ENCODE peak calls at places on chromosomes 3 and 15, in six cellular contexts. One of them, this sample, is unnamed.

GRCh38 chr3:99084156-99084555 is 182.7 kb upstream of the DCBLD2 start:
- DNase-seq in cardiac septum: no peak
- DNase-seq in AG04449: no peak
- DNase-seq in stimulated activated CD4-positive, alpha-beta T cell treated with anti-CD3 and anti-CD28 coated beads, TNF-alpha, amount 100 ng/mL, for 4 hours: no peak
- DNase-seq in ureter: no peak
- DNase-seq in anterior cingulate cortex: no peak
- DNase-seq in this sample: no peak

GRCh38 chr3:23709987-23710386 is 95.8 kb upstream of the UBE2E1 start:
- DNase-seq in cardiac septum: no peak
- DNase-seq in anterior cingulate cortex: no peak
- DNase-seq in stimulated activated CD4-positive, alpha-beta T cell treated with anti-CD3 and anti-CD28 coated beads, TNF-alpha, amount 100 ng/mL, for 4 hours: no peak
- DNase-seq in AG04449: no peak
- DNase-seq in ureter: no peak
- DNase-seq in this sample: no peak

GRCh38 chr3:64456674-64457073 is 231.1 kb downstream of the ADAMTS9 start:
- DNase-seq in ureter: no peak
- DNase-seq in stimulated activated CD4-positive, alpha-beta T cell treated with anti-CD3 and anti-CD28 coated beads, TNF-alpha, amount 100 ng/mL, for 4 hours: no peak
- DNase-seq in anterior cingulate cortex: no peak
- DNase-seq in AG04449: no peak
- DNase-seq in cardiac septum: no peak
- DNase-seq in this sample: no peak

GRCh38 chr3:89260721-89261120 is 153.3 kb downstream of the EPHA3 start:
- DNase-seq in anterior cingulate cortex: no peak
- DNase-seq in cardiac septum: no peak
- DNase-seq in ureter: no peak
- DNase-seq in stimulated activated CD4-positive, alpha-beta T cell treated with anti-CD3 and anti-CD28 coated beads, TNF-alpha, amount 100 ng/mL, for 4 hours: no peak
- DNase-seq in AG04449: no peak
- DNase-seq in this sample: no peak

GRCh38 chr3:27714101-27714526 is 8.0 kb downstream of the EOMES start:
- DNase-seq in stimulated activated CD4-positive, alpha-beta T cell treated with anti-CD3 and anti-CD28 coated beads, TNF-alpha, amount 100 ng/mL, for 4 hours: no peak
- DNase-seq in AG04449: no peak
- DNase-seq in ureter: no peak
- DNase-seq in anterior cingulate cortex: no peak
- DNase-seq in cardiac septum: no peak
- DNase-seq in this sample: no peak

GRCh38 chr3:66047321-66048050 is 8.8 kb upstream of the MAGI1 start:
- DNase-seq in anterior cingulate cortex: no peak
- DNase-seq in stimulated activated CD4-positive, alpha-beta T cell treated with anti-CD3 and anti-CD28 coated beads, TNF-alpha, amount 100 ng/mL, for 4 hours: no peak
- DNase-seq in cardiac septum: no peak
- DNase-seq in AG04449: peak
- DNase-seq in ureter: no peak
- DNase-seq in this sample: no peak

GRCh38 chr3:196292281-196292923 is 4.9 kb upstream of the PCYT1A start:
- DNase-seq in cardiac septum: no peak
- DNase-seq in AG04449: no peak
- DNase-seq in stimulated activated CD4-positive, alpha-beta T cell treated with anti-CD3 and anti-CD28 coated beads, TNF-alpha, amount 100 ng/mL, for 4 hours: no peak
- DNase-seq in anterior cingulate cortex: no peak
- DNase-seq in ureter: no peak
- DNase-seq in this sample: no peak

GRCh38 chr3:186540444-186541226 is 3.5 kb downstream of the CRYGS start:
- DNase-seq in stimulated activated CD4-positive, alpha-beta T cell treated with anti-CD3 and anti-CD28 coated beads, TNF-alpha, amount 100 ng/mL, for 4 hours: peak
- DNase-seq in cardiac septum: no peak
- DNase-seq in ureter: peak
- DNase-seq in anterior cingulate cortex: peak
- DNase-seq in AG04449: peak
- DNase-seq in this sample: peak

GRCh38 chr15:62533687-62534086 is 368.6 kb upstream of the C2CD4B start:
- DNase-seq in cardiac septum: no peak
- DNase-seq in anterior cingulate cortex: no peak
- DNase-seq in ureter: no peak
- DNase-seq in stimulated activated CD4-positive, alpha-beta T cell treated with anti-CD3 and anti-CD28 coated beads, TNF-alpha, amount 100 ng/mL, for 4 hours: no peak
- DNase-seq in AG04449: no peak
- DNase-seq in this sample: no peak

GRCh38 chr3:126467611-126467955 is 8.1 kb downstream of the ZXDC start:
- DNase-seq in stimulated activated CD4-positive, alpha-beta T cell treated with anti-CD3 and anti-CD28 coated beads, TNF-alpha, amount 100 ng/mL, for 4 hours: no peak
- DNase-seq in cardiac septum: no peak
- DNase-seq in ureter: no peak
- DNase-seq in anterior cingulate cortex: no peak
- DNase-seq in AG04449: no peak
- DNase-seq in this sample: no peak

GRCh38 chr15:59997070-59997701 is 6.9 kb upstream of the FOXB1 start:
- DNase-seq in cardiac septum: no peak
- DNase-seq in ureter: no peak
- DNase-seq in AG04449: no peak
- DNase-seq in anterior cingulate cortex: no peak
- DNase-seq in stimulated activated CD4-positive, alpha-beta T cell treated with anti-CD3 and anti-CD28 coated beads, TNF-alpha, amount 100 ng/mL, for 4 hours: no peak
- DNase-seq in this sample: no peak

GRCh38 chr15:27123808-27124207 is 152.8 kb downstream of the GABRG3 start:
- DNase-seq in cardiac septum: no peak
- DNase-seq in AG04449: no peak
- DNase-seq in stimulated activated CD4-positive, alpha-beta T cell treated with anti-CD3 and anti-CD28 coated beads, TNF-alpha, amount 100 ng/mL, for 4 hours: no peak
- DNase-seq in ureter: no peak
- DNase-seq in anterior cingulate cortex: no peak
- DNase-seq in this sample: no peak

GRCh38 chr15:48996276-48996675 is 32.6 kb upstream of the SHC4 start:
- DNase-seq in cardiac septum: no peak
- DNase-seq in ureter: no peak
- DNase-seq in stimulated activated CD4-positive, alpha-beta T cell treated with anti-CD3 and anti-CD28 coated beads, TNF-alpha, amount 100 ng/mL, for 4 hours: no peak
- DNase-seq in anterior cingulate cortex: no peak
- DNase-seq in AG04449: peak
- DNase-seq in this sample: no peak

GRCh38 chr3:115052906-115053305 is 94.2 kb downstream of the ZBTB20 start:
- DNase-seq in cardiac septum: no peak
- DNase-seq in stimulated activated CD4-positive, alpha-beta T cell treated with anti-CD3 and anti-CD28 coated beads, TNF-alpha, amount 100 ng/mL, for 4 hours: no peak
- DNase-seq in anterior cingulate cortex: no peak
- DNase-seq in AG04449: no peak
- DNase-seq in ureter: no peak
- DNase-seq in this sample: no peak

GRCh38 chr3:30188713-30189112 is 417.7 kb upstream of the TGFBR2 start:
- DNase-seq in AG04449: no peak
- DNase-seq in stimulated activated CD4-positive, alpha-beta T cell treated with anti-CD3 and anti-CD28 coated beads, TNF-alpha, amount 100 ng/mL, for 4 hours: no peak
- DNase-seq in ureter: no peak
- DNase-seq in anterior cingulate cortex: no peak
- DNase-seq in cardiac septum: no peak
- DNase-seq in this sample: no peak

GRCh38 chr3:57952208-57952631 is 56.0 kb upstream of the FLNB start:
- DNase-seq in stimulated activated CD4-positive, alpha-beta T cell treated with anti-CD3 and anti-CD28 coated beads, TNF-alpha, amount 100 ng/mL, for 4 hours: no peak
- DNase-seq in cardiac septum: peak
- DNase-seq in anterior cingulate cortex: no peak
- DNase-seq in ureter: peak
- DNase-seq in AG04449: peak
- DNase-seq in this sample: no peak

This sample was measured in T-cell.